ENCODE peak calls at places on chromosomes 11 and 22, in seven cellular contexts. One of them, this sample, is unnamed.

GRCh38 chr11:116882386-116882785 is 45.0 kb upstream of the APOA1 start:
- DNase-seq in stomach: no peak
- DNase-seq in CD8-positive, alpha-beta memory T cell: no peak
- DNase-seq in CD4-positive, alpha-beta memory T cell: no peak
- DNase-seq in colonic mucosa: no peak
- DNase-seq in RWPE2: no peak
- DNase-seq in sigmoid colon: no peak
- DNase-seq in this sample: no peak

GRCh38 chr11:65871811-65872548 is 620 bp downstream of the EFEMP2 start:
- DNase-seq in stomach: no peak
- DNase-seq in CD8-positive, alpha-beta memory T cell: no peak
- DNase-seq in CD4-positive, alpha-beta memory T cell: no peak
- DNase-seq in colonic mucosa: no peak
- DNase-seq in RWPE2: peak; percentile 58
- DNase-seq in sigmoid colon: peak; percentile 78
- DNase-seq in this sample: no peak

GRCh38 chr22:32532819-32533128 is 58.2 kb downstream of the FBXO7 start:
- DNase-seq in stomach: no peak
- DNase-seq in CD8-positive, alpha-beta memory T cell: no peak
- DNase-seq in CD4-positive, alpha-beta memory T cell: no peak
- DNase-seq in colonic mucosa: no peak
- DNase-seq in RWPE2: no peak
- DNase-seq in sigmoid colon: no peak
- DNase-seq in this sample: no peak

GRCh38 chr11:66725114-66725513 is 3.9 kb downstream of the SPTBN2 start:
- DNase-seq in stomach: no peak
- DNase-seq in CD8-positive, alpha-beta memory T cell: no peak
- DNase-seq in CD4-positive, alpha-beta memory T cell: no peak
- DNase-seq in colonic mucosa: no peak
- DNase-seq in RWPE2: peak; percentile 10
- DNase-seq in sigmoid colon: peak; percentile 7
- DNase-seq in this sample: no peak

GRCh38 chr11:94150056-94150455 is 21.4 kb downstream of the PANX1 start:
- DNase-seq in stomach: no peak
- DNase-seq in CD8-positive, alpha-beta memory T cell: no peak
- DNase-seq in CD4-positive, alpha-beta memory T cell: no peak
- DNase-seq in colonic mucosa: no peak
- DNase-seq in RWPE2: no peak
- DNase-seq in sigmoid colon: no peak
- DNase-seq in this sample: no peak

GRCh38 chr11:9802291-9802861 is 138.5 kb downstream of the SWAP70 start:
- DNase-seq in stomach: no peak
- DNase-seq in CD8-positive, alpha-beta memory T cell: no peak
- DNase-seq in CD4-positive, alpha-beta memory T cell: no peak
- DNase-seq in colonic mucosa: no peak
- DNase-seq in RWPE2: no peak
- DNase-seq in sigmoid colon: no peak
- DNase-seq in this sample: no peak

GRCh38 chr22:50173221-50173982 is 2.9 kb downstream of the PANX2 start:
- DNase-seq in stomach: no peak
- DNase-seq in CD8-positive, alpha-beta memory T cell: no peak
- DNase-seq in CD4-positive, alpha-beta memory T cell: no peak
- DNase-seq in colonic mucosa: no peak
- DNase-seq in RWPE2: no peak
- DNase-seq in sigmoid colon: no peak
- DNase-seq in this sample: no peak

GRCh38 chr11:67357831-67358555 is 4.6 kb upstream of the POLD4 start:
- DNase-seq in stomach: no peak
- DNase-seq in CD8-positive, alpha-beta memory T cell: no peak
- DNase-seq in CD4-positive, alpha-beta memory T cell: no peak
- DNase-seq in colonic mucosa: peak; percentile 19
- DNase-seq in RWPE2: no peak
- DNase-seq in sigmoid colon: no peak
- DNase-seq in this sample: no peak

GRCh38 chr22:18987765-18988164 is 51.7 kb upstream of the PRODH start:
- DNase-seq in stomach: no peak
- DNase-seq in CD8-positive, alpha-beta memory T cell: no peak
- DNase-seq in CD4-positive, alpha-beta memory T cell: no peak
- DNase-seq in colonic mucosa: peak; percentile 31
- DNase-seq in RWPE2: no peak
- DNase-seq in sigmoid colon: no peak
- DNase-seq in this sample: peak; percentile 45

GRCh38 chr11:5004429-5005274 is 10.0 kb downstream of the OR51L1 start:
- DNase-seq in stomach: peak; percentile 72
- DNase-seq in CD8-positive, alpha-beta memory T cell: no peak
- DNase-seq in CD4-positive, alpha-beta memory T cell: no peak
- DNase-seq in colonic mucosa: peak; percentile 49
- DNase-seq in RWPE2: no peak
- DNase-seq in sigmoid colon: no peak
- DNase-seq in this sample: peak; percentile 35

GRCh38 chr22:44400763-44401060 is 88.0 kb upstream of the SHISAL1 start:
- DNase-seq in stomach: no peak
- DNase-seq in CD8-positive, alpha-beta memory T cell: no peak
- DNase-seq in CD4-positive, alpha-beta memory T cell: no peak
- DNase-seq in colonic mucosa: no peak
- DNase-seq in RWPE2: no peak
- DNase-seq in sigmoid colon: peak; percentile 6
- DNase-seq in this sample: no peak

GRCh38 chr11:126329644-126330200 is 25.8 kb upstream of the ST3GAL4 start:
- DNase-seq in stomach: no peak
- DNase-seq in CD8-positive, alpha-beta memory T cell: peak; percentile 10
- DNase-seq in CD4-positive, alpha-beta memory T cell: peak; percentile 19
- DNase-seq in colonic mucosa: no peak
- DNase-seq in RWPE2: no peak
- DNase-seq in sigmoid colon: no peak
- DNase-seq in this sample: no peak

GRCh38 chr11:20154381-20154780 is 5.9 kb downstream of the DBX1 start:
- DNase-seq in stomach: no peak
- DNase-seq in CD8-positive, alpha-beta memory T cell: no peak
- DNase-seq in CD4-positive, alpha-beta memory T cell: no peak
- DNase-seq in colonic mucosa: no peak
- DNase-seq in RWPE2: no peak
- DNase-seq in sigmoid colon: no peak
- DNase-seq in this sample: no peak

GRCh38 chr11:77236901-77237300 is 64.6 kb downstream of the GDPD4 start:
- DNase-seq in stomach: no peak
- DNase-seq in CD8-positive, alpha-beta memory T cell: no peak
- DNase-seq in CD4-positive, alpha-beta memory T cell: no peak
- DNase-seq in colonic mucosa: no peak
- DNase-seq in RWPE2: no peak
- DNase-seq in sigmoid colon: no peak
- DNase-seq in this sample: no peak

GRCh38 chr11:119389611-119390254 is 8.2 kb upstream of the USP2 start:
- DNase-seq in stomach: no peak
- DNase-seq in CD8-positive, alpha-beta memory T cell: no peak
- DNase-seq in CD4-positive, alpha-beta memory T cell: peak; percentile 10
- DNase-seq in colonic mucosa: no peak
- DNase-seq in RWPE2: no peak
- DNase-seq in sigmoid colon: no peak
- DNase-seq in this sample: peak; percentile 43

GRCh38 chr11:8652140-8652539 is 30.3 kb downstream of the TRIM66 start:
- DNase-seq in stomach: no peak
- DNase-seq in CD8-positive, alpha-beta memory T cell: no peak
- DNase-seq in CD4-positive, alpha-beta memory T cell: no peak
- DNase-seq in colonic mucosa: no peak
- DNase-seq in RWPE2: no peak
- DNase-seq in sigmoid colon: no peak
- DNase-seq in this sample: no peak

GRCh38 chr11:101091781-101092180 is 37.8 kb downstream of the PGR start:
- DNase-seq in stomach: no peak
- DNase-seq in CD8-positive, alpha-beta memory T cell: no peak
- DNase-seq in CD4-positive, alpha-beta memory T cell: no peak
- DNase-seq in colonic mucosa: no peak
- DNase-seq in RWPE2: no peak
- DNase-seq in sigmoid colon: no peak
- DNase-seq in this sample: no peak

GRCh38 chr11:125464266-125464662 is 31.8 kb downstream of the FEZ1 start:
- DNase-seq in stomach: no peak
- DNase-seq in CD8-positive, alpha-beta memory T cell: no peak
- DNase-seq in CD4-positive, alpha-beta memory T cell: no peak
- DNase-seq in colonic mucosa: no peak
- DNase-seq in RWPE2: no peak
- DNase-seq in sigmoid colon: no peak
- DNase-seq in this sample: no peak

GRCh38 chr22:30979932-30980331 is 10.9 kb downstream of the TUG1 start:
- DNase-seq in stomach: no peak
- DNase-seq in CD8-positive, alpha-beta memory T cell: no peak
- DNase-seq in CD4-positive, alpha-beta memory T cell: no peak
- DNase-seq in colonic mucosa: no peak
- DNase-seq in RWPE2: no peak
- DNase-seq in sigmoid colon: no peak
- DNase-seq in this sample: no peak

GRCh38 chr11:3855808-3856491 is 486 bp downstream of the STIM1 start:
- DNase-seq in stomach: peak; percentile 46
- DNase-seq in CD8-positive, alpha-beta memory T cell: peak; percentile 27
- DNase-seq in CD4-positive, alpha-beta memory T cell: peak; percentile 40
- DNase-seq in colonic mucosa: peak; percentile 56
- DNase-seq in RWPE2: peak; percentile 64
- DNase-seq in sigmoid colon: peak; percentile 79
- DNase-seq in this sample: peak; percentile 59

GRCh38 chr11:13160745-13161144 is 116.8 kb upstream of the BMAL1 start:
- DNase-seq in stomach: no peak
- DNase-seq in CD8-positive, alpha-beta memory T cell: no peak
- DNase-seq in CD4-positive, alpha-beta memory T cell: no peak
- DNase-seq in colonic mucosa: no peak
- DNase-seq in RWPE2: no peak
- DNase-seq in sigmoid colon: no peak
- DNase-seq in this sample: no peak

GRCh38 chr11:75809991-75810390 is 5.0 kb upstream of the UVRAG start:
- DNase-seq in stomach: no peak
- DNase-seq in CD8-positive, alpha-beta memory T cell: no peak
- DNase-seq in CD4-positive, alpha-beta memory T cell: no peak
- DNase-seq in colonic mucosa: no peak
- DNase-seq in RWPE2: no peak
- DNase-seq in sigmoid colon: no peak
- DNase-seq in this sample: no peak

GRCh38 chr11:2295971-2296912 is 5.5 kb downstream of the C11orf21 start:
- DNase-seq in stomach: no peak
- DNase-seq in CD8-positive, alpha-beta memory T cell: no peak
- DNase-seq in CD4-positive, alpha-beta memory T cell: no peak
- DNase-seq in colonic mucosa: no peak
- DNase-seq in RWPE2: no peak
- DNase-seq in sigmoid colon: peak; percentile 28
- DNase-seq in this sample: no peak

GRCh38 chr22:44543781-44544181 is 45.7 kb upstream of the RTL6 start:
- DNase-seq in stomach: no peak
- DNase-seq in CD8-positive, alpha-beta memory T cell: no peak
- DNase-seq in CD4-positive, alpha-beta memory T cell: no peak
- DNase-seq in colonic mucosa: no peak
- DNase-seq in RWPE2: peak; percentile 16
- DNase-seq in sigmoid colon: peak; percentile 43
- DNase-seq in this sample: no peak

GRCh38 chr22:20858615-20859416 is at the start of the genes PI4KA and SNAP29:
- DNase-seq in stomach: peak; percentile 99
- DNase-seq in CD8-positive, alpha-beta memory T cell: peak; percentile 97
- DNase-seq in CD4-positive, alpha-beta memory T cell: peak; percentile 98
- DNase-seq in colonic mucosa: peak; percentile 99
- DNase-seq in RWPE2: peak; percentile 99
- DNase-seq in sigmoid colon: peak; percentile 100
- DNase-seq in this sample: peak; percentile 98
- H3K4me1 ChIP-seq in stomach: peaks cover 77% of the 10 kb centered on the region
- H3K4me1 ChIP-seq in CD8-positive, alpha-beta memory T cell: peaks cover 59% of the 10 kb centered on the region
- H3K4me1 ChIP-seq in CD4-positive, alpha-beta memory T cell: peaks cover 63% of the 10 kb centered on the region
- H3K4me1 ChIP-seq in colonic mucosa: peaks cover 9% of the 10 kb centered on the region
- H3K4me1 ChIP-seq in RWPE2: peaks cover 2% of the 10 kb centered on the region
- H3K4me1 ChIP-seq in sigmoid colon: peaks cover 40% of the 10 kb centered on the region
- H3K4me1 ChIP-seq in this sample: peaks cover 3% of the 10 kb centered on the region

GRCh38 chr11:91174734-91175133 is 951.9 kb upstream of the CHORDC1 start:
- DNase-seq in stomach: no peak
- DNase-seq in CD8-positive, alpha-beta memory T cell: no peak
- DNase-seq in CD4-positive, alpha-beta memory T cell: no peak
- DNase-seq in colonic mucosa: no peak
- DNase-seq in RWPE2: no peak
- DNase-seq in sigmoid colon: no peak
- DNase-seq in this sample: no peak
- H3K4me3 ChIP-seq in stomach: no peak overlapping the region
- H3K4me3 ChIP-seq in CD8-positive, alpha-beta memory T cell: no peak overlapping the region
- H3K4me3 ChIP-seq in CD4-positive, alpha-beta memory T cell: no peak overlapping the region
- H3K4me3 ChIP-seq in colonic mucosa: no peak overlapping the region
- H3K4me3 ChIP-seq in RWPE2: no peak overlapping the region
- H3K4me3 ChIP-seq in sigmoid colon: no peak overlapping the region
- H3K4me3 ChIP-seq in this sample: no peak overlapping the region

DNA sequence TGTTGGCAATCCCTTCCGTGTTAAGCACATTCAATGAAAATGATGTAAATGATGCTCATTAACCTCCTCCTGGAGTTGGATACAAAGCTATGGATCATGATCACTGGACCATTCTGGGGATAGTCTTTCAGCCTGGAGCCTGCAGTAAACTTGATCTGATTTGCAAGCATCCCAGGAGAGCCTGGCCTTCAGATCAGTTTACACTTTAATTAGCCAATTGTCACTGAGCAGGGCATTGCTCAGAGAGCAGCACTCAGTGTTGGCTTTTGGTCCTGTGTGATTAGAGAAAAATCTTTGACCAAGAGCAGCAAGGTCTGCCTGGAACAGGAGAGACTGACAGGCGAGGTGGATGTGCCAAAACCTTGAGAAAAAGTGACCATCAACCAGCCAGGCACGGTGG is 45.6 kb downstream of the ARFGAP3 start:
- DNase-seq in stomach: no peak
- DNase-seq in CD8-positive, alpha-beta memory T cell: no peak
- DNase-seq in CD4-positive, alpha-beta memory T cell: no peak
- DNase-seq in colonic mucosa: no peak
- DNase-seq in RWPE2: no peak
- DNase-seq in sigmoid colon: no peak
- DNase-seq in this sample: no peak
- H3K9me3 ChIP-seq in stomach: no peaks in the 10 kb centered on the region
- H3K9me3 ChIP-seq in CD8-positive, alpha-beta memory T cell: no peaks in the 10 kb centered on the region
- H3K9me3 ChIP-seq in CD4-positive, alpha-beta memory T cell: no peaks in the 10 kb centered on the region
- H3K9me3 ChIP-seq in colonic mucosa: no peaks in the 10 kb centered on the region
- H3K9me3 ChIP-seq in RWPE2: no peaks in the 10 kb centered on the region
- H3K9me3 ChIP-seq in sigmoid colon: no peaks in the 10 kb centered on the region
- H3K9me3 ChIP-seq in this sample: no peaks in the 10 kb centered on the region

DNA sequence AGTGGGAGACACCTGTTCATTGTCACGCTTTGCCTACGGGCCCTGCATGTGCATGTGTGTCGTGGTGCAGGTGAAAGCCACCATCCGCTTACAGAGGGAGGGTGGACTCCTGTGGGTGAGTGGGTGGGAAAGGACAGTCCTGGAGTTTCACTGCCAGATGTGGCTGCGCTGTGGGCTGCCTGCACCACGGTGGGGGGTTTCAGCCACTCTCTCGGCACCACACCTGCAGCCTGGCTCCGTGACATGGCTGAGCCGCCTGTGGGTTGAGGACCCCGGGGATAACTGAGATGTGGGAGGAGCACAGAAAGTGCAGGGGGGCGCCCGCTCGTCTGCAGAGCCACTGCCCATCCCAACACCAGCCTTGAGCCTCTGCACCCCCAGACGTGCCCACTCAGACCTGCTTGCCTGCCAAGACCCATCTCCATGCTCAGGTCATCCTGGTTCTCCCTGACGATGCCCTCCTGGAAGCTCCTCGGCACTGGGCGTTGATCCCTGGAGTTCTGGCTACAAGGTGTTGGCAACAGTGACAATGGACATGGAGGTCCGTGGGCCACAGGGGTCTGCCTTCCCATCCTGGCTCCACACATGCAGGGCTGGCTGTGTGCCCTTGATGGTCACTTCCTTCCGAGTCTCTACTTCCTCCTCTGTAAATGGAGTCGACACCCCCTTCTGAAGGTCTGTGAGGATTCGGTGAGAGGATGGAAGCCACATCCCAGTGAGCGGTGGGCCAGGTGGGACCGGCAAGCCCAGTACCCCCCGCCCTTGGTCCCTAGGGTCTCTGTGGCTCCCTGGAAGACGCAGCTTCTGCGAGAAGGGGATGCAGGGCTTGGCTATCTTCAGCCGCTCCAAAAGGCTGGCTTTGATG is 1007.0 kb downstream of the BRD1 start:
- DNase-seq in stomach: no peak
- DNase-seq in CD8-positive, alpha-beta memory T cell: no peak
- DNase-seq in CD4-positive, alpha-beta memory T cell: no peak
- DNase-seq in colonic mucosa: no peak
- DNase-seq in RWPE2: no peak
- DNase-seq in sigmoid colon: peak; percentile 50
- DNase-seq in this sample: no peak
- H3K4me1 ChIP-seq in stomach: no peaks in the 10 kb centered on the region
- H3K4me1 ChIP-seq in CD8-positive, alpha-beta memory T cell: no peaks in the 10 kb centered on the region
- H3K4me1 ChIP-seq in CD4-positive, alpha-beta memory T cell: no peaks in the 10 kb centered on the region
- H3K4me1 ChIP-seq in colonic mucosa: no peaks in the 10 kb centered on the region
- H3K4me1 ChIP-seq in RWPE2: no peaks in the 10 kb centered on the region
- H3K4me1 ChIP-seq in sigmoid colon: no peaks in the 10 kb centered on the region
- H3K4me1 ChIP-seq in this sample: no peaks in the 10 kb centered on the region

This sample was measured in small intestine.